ENCODE peak calls at places on chromosomes 1 and 21, in eight cellular contexts. Q is left kidney, U is left ventricle myocardium inferior, X is DMS79 treated with DMSO at 0.1 percent for 48 hours, V is AG09319, R is hippocampal formation, J is frontal cortex, S is GM23338. E is an unnamed sample.

GRCh38 chr21:37207441-37208009 is 59.6 kb downstream of the VPS26C start:
- DNase-seq in J (peak), V (no peak), Q (peak), X (no peak), S (no peak), R (no peak), U (no peak), E (no peak)

GRCh38 chr1:174040387-174040786 is 18.2 kb upstream of the RC3H1 start:
- DNase-seq in J (no peak), Q (no peak), U (no peak), X (peak), V (peak), S (no peak), R (no peak), E (peak)

GRCh38 chr1:91885331-91885715 is 628 bp downstream of the TGFBR3 start:
- DNase-seq in R (no peak), S (peak), U (peak), V (no peak), J (peak), X (no peak), Q (no peak), E (no peak)

GRCh38 chr1:94408104-94408503 is 10.1 kb upstream of the ABCD3 start:
- DNase-seq in Q (peak), J (no peak), R (no peak), U (no peak), X (no peak), S (peak), V (no peak), E (no peak)

GRCh38 chr1:158972841-158973240 is 36.9 kb upstream of the IFI16 start:
- DNase-seq in U (no peak), R (no peak), S (peak), X (no peak), V (no peak), Q (peak), J (no peak), E (peak)

GRCh38 chr1:149884433-149885363 is 14.7 kb upstream of the BOLA1 start:
- DNase-seq in V (no peak), X (peak), J (no peak), U (no peak), R (no peak), Q (peak), S (peak), E (no peak)

GRCh38 chr1:19596065-19596718 is 47.9 kb upstream of the NBL1 start:
- DNase-seq in R (no peak), Q (no peak), S (no peak), V (no peak), X (peak), J (no peak), U (no peak), E (no peak)

GRCh38 chr1:72050551-72050950 is 231.8 kb downstream of the NEGR1 start:
- DNase-seq in V (no peak), U (no peak), X (no peak), R (no peak), S (no peak), J (no peak), Q (no peak), E (no peak)

GRCh38 chr1:98316286-98316685 is 345.2 kb upstream of the SNX7 start:
- DNase-seq in S (no peak), Q (no peak), J (no peak), V (no peak), U (no peak), X (no peak), R (no peak), E (no peak)

GRCh38 chr21:16037386-16037785 is 307.6 kb downstream of the USP25 start:
- DNase-seq in Q (no peak), V (no peak), X (no peak), R (no peak), S (no peak), U (no peak), J (no peak), E (no peak)

GRCh38 chr1:51969038-51969705 is 21.3 kb downstream of the RAB3B start:
- DNase-seq in R (no peak), U (no peak), X (no peak), V (peak), Q (no peak), J (no peak), S (no peak), E (no peak)

GRCh38 chr1:107976431-107977215 is 11.6 kb upstream of the VAV3 start:
- DNase-seq in Q (peak), U (no peak), S (no peak), J (no peak), V (no peak), X (no peak), R (no peak), E (no peak)

GRCh38 chr1:21267191-21268077 is 22.8 kb downstream of the ECE1 start:
- DNase-seq in U (no peak), V (no peak), Q (no peak), X (no peak), S (no peak), R (no peak), J (no peak), E (no peak)

GRCh38 chr1:7425771-7426170 is 345.3 kb upstream of the VAMP3 start:
- DNase-seq in S (no peak), Q (no peak), X (no peak), J (no peak), R (no peak), V (no peak), U (no peak), E (no peak)

GRCh38 chr1:169896013-169896412 is 2.3 kb upstream of the SCYL3 start:
- DNase-seq in U (no peak), X (no peak), Q (no peak), J (no peak), S (no peak), R (no peak), V (no peak), E (no peak)

GRCh38 chr1:84345220-84345619 is 43.7 kb downstream of the SAMD13 start:
- DNase-seq in S (no peak), J (no peak), Q (no peak), R (no peak), U (no peak), V (no peak), X (no peak), E (no peak)

GRCh38 chr1:200228081-200228480 is 181.8 kb downstream of the ZNF281 start:
- DNase-seq in J (no peak), V (no peak), U (no peak), Q (peak), X (no peak), S (no peak), R (no peak), E (no peak)

GRCh38 chr1:85577421-85578320 is 2.9 kb upstream of the CCN1 start:
- DNase-seq in R (peak), V (peak), J (no peak), U (peak), Q (peak), S (peak), X (no peak), E (no peak)

GRCh38 chr1:58363639-58364038 is 182.9 kb downstream of the OMA1 start:
- DNase-seq in J (no peak), Q (peak), S (no peak), X (no peak), R (no peak), V (no peak), U (no peak), E (no peak)

GRCh38 chr1:201982923-201983805 is 716 bp downstream of the RNPEP start:
- DNase-seq in X (peak), V (peak), R (peak), U (peak), Q (peak), S (peak), J (peak), E (peak)

GRCh38 chr21:31894441-31894840 is 21.6 kb downstream of the HUNK start:
- DNase-seq in U (no peak), X (no peak), V (no peak), J (no peak), R (no peak), S (no peak), Q (peak), E (no peak)

GRCh38 chr1:41643422-41643821 is 158.9 kb upstream of the EDN2 start:
- DNase-seq in J (no peak), V (no peak), X (no peak), R (no peak), S (no peak), Q (no peak), U (no peak), E (no peak)

GRCh38 chr1:202159534-202160371 is 649 bp downstream of the PTPN7 start:
- DNase-seq in S (no peak), V (no peak), X (no peak), J (no peak), U (no peak), Q (no peak), R (no peak), E (no peak)

GRCh38 chr1:36321119-36321951 is 2.1 kb downstream of the EVA1B start:
- DNase-seq in R (no peak), X (no peak), U (peak), S (peak), J (peak), V (peak), Q (peak), E (no peak)

GRCh38 chr1:145695781-145696629 is 11.2 kb downstream of the PDZK1 start:
- DNase-seq in R (no peak), X (no peak), S (no peak), V (no peak), U (no peak), Q (no peak), J (no peak), E (no peak)

GRCh38 chr1:53548031-53548491 is 88.9 kb downstream of the DMRTB1 start:
- DNase-seq in R (no peak), X (no peak), Q (peak), J (no peak), U (no peak), V (no peak), S (no peak), E (no peak)

GRCh38 chr1:172638885-172639831 is 19.7 kb upstream of the FASLG start:
- DNase-seq in S (no peak), U (no peak), Q (no peak), X (no peak), J (no peak), R (no peak), V (no peak), E (peak)

GRCh38 chr1:162384116-162384515 is 2.6 kb downstream of the C1orf226 start:
- DNase-seq in R (no peak), S (no peak), J (no peak), X (no peak), V (no peak), Q (no peak), U (no peak), E (no peak)

GRCh38 chr1:1267488-1268283 is 6.0 kb downstream of the UBE2J2 start:
- DNase-seq in V (no peak), X (no peak), U (no peak), J (no peak), Q (no peak), R (no peak), S (no peak), E (no peak)

GRCh38 chr1:200262326-200262965 is 147.4 kb downstream of the ZNF281 start:
- DNase-seq in U (no peak), S (peak), J (no peak), X (no peak), V (no peak), Q (no peak), R (no peak), E (no peak)

GRCh38 chr1:116008651-116009380 is 32.5 kb downstream of the SLC22A15 start:
- DNase-seq in R (peak), J (peak), S (no peak), U (peak), Q (no peak), V (no peak), X (no peak), E (peak)